ENCODE peak calls at places on chromosome 6, in ten cellular contexts. One of them, this sample, is unnamed.

GRCh38 chr6:97187951-97188350 is 95.1 kb downstream of the MMS22L start:
- DNase-seq in GM12878: no peak
- DNase-seq in HCT116: no peak
- DNase-seq in transverse colon: no peak
- DNase-seq in lower lobe of right lung: no peak
- DNase-seq in fibroblast of lung: peak; percentile 50
- DNase-seq in mammary epithelial cell: no peak
- DNase-seq in CD8-positive, alpha-beta T cell: no peak
- DNase-seq in ovary: no peak
- DNase-seq in neural progenitor cell: no peak
- DNase-seq in this sample: no peak

GRCh38 chr6:112912351-112913101 is 565.4 kb downstream of the RFPL4B start:
- DNase-seq in transverse colon: no peak
- DNase-seq in lower lobe of right lung: no peak
- DNase-seq in fibroblast of lung: peak; percentile 85
- DNase-seq in neural progenitor cell: peak; percentile 3
- DNase-seq in ovary: no peak
- DNase-seq in mammary epithelial cell: no peak
- DNase-seq in GM12878: no peak
- DNase-seq in HCT116: no peak
- DNase-seq in CD8-positive, alpha-beta T cell: no peak
- DNase-seq in this sample: no peak

GRCh38 chr6:137341721-137342195 is 122.6 kb upstream of the IFNGR1 start:
- DNase-seq in mammary epithelial cell: no peak
- DNase-seq in ovary: no peak
- DNase-seq in fibroblast of lung: no peak
- DNase-seq in neural progenitor cell: peak; percentile 53
- DNase-seq in GM12878: no peak
- DNase-seq in HCT116: no peak
- DNase-seq in lower lobe of right lung: peak; percentile 49
- DNase-seq in CD8-positive, alpha-beta T cell: peak; percentile 19
- DNase-seq in transverse colon: peak; percentile 17
- DNase-seq in this sample: peak; percentile 75

GRCh38 chr6:13762648-13763441 is 51.2 kb upstream of the RANBP9 start:
- DNase-seq in HCT116: no peak
- DNase-seq in GM12878: peak; percentile 25
- DNase-seq in transverse colon: peak; percentile 42
- DNase-seq in neural progenitor cell: no peak
- DNase-seq in fibroblast of lung: peak; percentile 94
- DNase-seq in lower lobe of right lung: no peak
- DNase-seq in CD8-positive, alpha-beta T cell: no peak
- DNase-seq in ovary: peak; percentile 47
- DNase-seq in mammary epithelial cell: peak; percentile 93
- DNase-seq in this sample: no peak

GRCh38 chr6:146803601-146804000 is 204.8 kb downstream of the ADGB start:
- DNase-seq in fibroblast of lung: peak; percentile 3
- DNase-seq in lower lobe of right lung: no peak
- DNase-seq in neural progenitor cell: no peak
- DNase-seq in transverse colon: no peak
- DNase-seq in GM12878: no peak
- DNase-seq in HCT116: no peak
- DNase-seq in mammary epithelial cell: no peak
- DNase-seq in ovary: peak; percentile 46
- DNase-seq in CD8-positive, alpha-beta T cell: no peak
- DNase-seq in this sample: no peak

GRCh38 chr6:44245912-44246662 is 814 bp upstream of the HSP90AB1 start:
- DNase-seq in ovary: peak; percentile 96
- DNase-seq in GM12878: no peak
- DNase-seq in CD8-positive, alpha-beta T cell: peak; percentile 61
- DNase-seq in transverse colon: peak; percentile 91
- DNase-seq in lower lobe of right lung: peak; percentile 93
- DNase-seq in mammary epithelial cell: peak; percentile 80
- DNase-seq in neural progenitor cell: peak; percentile 95
- DNase-seq in fibroblast of lung: peak; percentile 86
- DNase-seq in HCT116: peak; percentile 89
- DNase-seq in this sample: peak; percentile 92

GRCh38 chr6:20334961-20335360 is 66.7 kb upstream of the E2F3 start:
- DNase-seq in neural progenitor cell: no peak
- DNase-seq in transverse colon: no peak
- DNase-seq in mammary epithelial cell: no peak
- DNase-seq in ovary: no peak
- DNase-seq in HCT116: no peak
- DNase-seq in fibroblast of lung: no peak
- DNase-seq in GM12878: no peak
- DNase-seq in lower lobe of right lung: no peak
- DNase-seq in CD8-positive, alpha-beta T cell: no peak
- DNase-seq in this sample: no peak

GRCh38 chr6:124881898-124882579 is 80.2 kb upstream of the RNF217 start:
- DNase-seq in HCT116: no peak
- DNase-seq in GM12878: no peak
- DNase-seq in neural progenitor cell: peak; percentile 31
- DNase-seq in lower lobe of right lung: no peak
- DNase-seq in ovary: no peak
- DNase-seq in mammary epithelial cell: peak; percentile 31
- DNase-seq in fibroblast of lung: peak; percentile 44
- DNase-seq in transverse colon: no peak
- DNase-seq in CD8-positive, alpha-beta T cell: no peak
- DNase-seq in this sample: no peak

GRCh38 chr6:168908166-168908565 is 345.5 kb downstream of the THBS2 start:
- DNase-seq in HCT116: no peak
- DNase-seq in GM12878: no peak
- DNase-seq in lower lobe of right lung: no peak
- DNase-seq in neural progenitor cell: no peak
- DNase-seq in transverse colon: no peak
- DNase-seq in fibroblast of lung: peak; percentile 79
- DNase-seq in CD8-positive, alpha-beta T cell: no peak
- DNase-seq in ovary: no peak
- DNase-seq in mammary epithelial cell: peak; percentile 67
- DNase-seq in this sample: no peak

GRCh38 chr6:36327226-36328009 is 9.3 kb downstream of the BNIP5 start:
- DNase-seq in GM12878: no peak
- DNase-seq in HCT116: no peak
- DNase-seq in mammary epithelial cell: no peak
- DNase-seq in transverse colon: no peak
- DNase-seq in neural progenitor cell: no peak
- DNase-seq in fibroblast of lung: no peak
- DNase-seq in ovary: no peak
- DNase-seq in lower lobe of right lung: no peak
- DNase-seq in CD8-positive, alpha-beta T cell: no peak
- DNase-seq in this sample: no peak

GRCh38 chr6:18148304-18149025 is 6.4 kb downstream of the TPMT start:
- DNase-seq in lower lobe of right lung: no peak
- DNase-seq in transverse colon: peak; percentile 58
- DNase-seq in fibroblast of lung: peak; percentile 93
- DNase-seq in neural progenitor cell: no peak
- DNase-seq in CD8-positive, alpha-beta T cell: no peak
- DNase-seq in mammary epithelial cell: peak; percentile 96
- DNase-seq in HCT116: peak; percentile 35
- DNase-seq in GM12878: no peak
- DNase-seq in ovary: no peak
- DNase-seq in this sample: peak; percentile 51

GRCh38 chr6:160147146-160147536 is 25.5 kb downstream of the SLC22A1 start:
- DNase-seq in lower lobe of right lung: no peak
- DNase-seq in GM12878: no peak
- DNase-seq in neural progenitor cell: no peak
- DNase-seq in fibroblast of lung: no peak
- DNase-seq in CD8-positive, alpha-beta T cell: no peak
- DNase-seq in HCT116: no peak
- DNase-seq in mammary epithelial cell: no peak
- DNase-seq in ovary: no peak
- DNase-seq in transverse colon: no peak
- DNase-seq in this sample: no peak

GRCh38 chr6:53197553-53197952 is 48.9 kb upstream of the GCM1 start:
- DNase-seq in GM12878: no peak
- DNase-seq in neural progenitor cell: no peak
- DNase-seq in mammary epithelial cell: no peak
- DNase-seq in lower lobe of right lung: no peak
- DNase-seq in fibroblast of lung: no peak
- DNase-seq in transverse colon: no peak
- DNase-seq in HCT116: no peak
- DNase-seq in CD8-positive, alpha-beta T cell: no peak
- DNase-seq in ovary: no peak
- DNase-seq in this sample: no peak

GRCh38 chr6:111777357-111777756 is 95.9 kb downstream of the FYN start:
- DNase-seq in ovary: no peak
- DNase-seq in transverse colon: no peak
- DNase-seq in neural progenitor cell: no peak
- DNase-seq in mammary epithelial cell: no peak
- DNase-seq in lower lobe of right lung: no peak
- DNase-seq in CD8-positive, alpha-beta T cell: no peak
- DNase-seq in GM12878: no peak
- DNase-seq in HCT116: no peak
- DNase-seq in fibroblast of lung: no peak
- DNase-seq in this sample: no peak

GRCh38 chr6:111779660-111780059 is 93.6 kb downstream of the FYN start:
- DNase-seq in fibroblast of lung: no peak
- DNase-seq in mammary epithelial cell: no peak
- DNase-seq in GM12878: no peak
- DNase-seq in lower lobe of right lung: no peak
- DNase-seq in ovary: no peak
- DNase-seq in transverse colon: no peak
- DNase-seq in HCT116: no peak
- DNase-seq in neural progenitor cell: no peak
- DNase-seq in CD8-positive, alpha-beta T cell: no peak
- DNase-seq in this sample: no peak

GRCh38 chr6:111776236-111777189 is 96.7 kb downstream of the FYN start:
- DNase-seq in GM12878: no peak
- DNase-seq in lower lobe of right lung: no peak
- DNase-seq in neural progenitor cell: no peak
- DNase-seq in mammary epithelial cell: no peak
- DNase-seq in HCT116: no peak
- DNase-seq in CD8-positive, alpha-beta T cell: no peak
- DNase-seq in ovary: no peak
- DNase-seq in fibroblast of lung: peak; percentile 63
- DNase-seq in transverse colon: no peak
- DNase-seq in this sample: no peak

GRCh38 chr6:111781055-111781708 is 92.1 kb downstream of the FYN start:
- DNase-seq in ovary: peak; percentile 71
- DNase-seq in CD8-positive, alpha-beta T cell: no peak
- DNase-seq in HCT116: no peak
- DNase-seq in lower lobe of right lung: no peak
- DNase-seq in fibroblast of lung: peak; percentile 42
- DNase-seq in mammary epithelial cell: peak; percentile 37
- DNase-seq in GM12878: no peak
- DNase-seq in transverse colon: no peak
- DNase-seq in neural progenitor cell: no peak
- DNase-seq in this sample: no peak

DNA sequence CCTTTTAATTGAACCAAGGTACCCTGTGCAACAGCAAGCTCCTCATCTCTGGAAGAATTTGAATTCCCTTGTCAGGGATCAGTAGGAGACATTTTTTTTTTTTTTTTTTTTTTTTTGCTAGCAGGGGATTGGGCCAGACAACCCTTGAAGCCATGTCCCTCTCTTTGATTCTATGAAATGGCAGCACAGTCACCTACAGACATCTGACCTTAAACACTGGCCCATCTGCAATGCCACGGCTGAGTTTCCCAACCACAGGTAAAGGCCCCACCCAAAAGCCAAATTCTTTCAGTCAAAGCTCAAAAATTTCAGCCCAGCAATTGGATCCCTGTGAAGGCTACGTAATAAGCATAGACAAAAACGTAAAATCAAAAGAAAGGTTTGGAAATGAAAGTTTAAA is 94.2 kb downstream of the FYN start:
- DNase-seq in HCT116: no peak
- DNase-seq in ovary: no peak
- DNase-seq in lower lobe of right lung: no peak
- DNase-seq in transverse colon: no peak
- DNase-seq in neural progenitor cell: no peak
- DNase-seq in mammary epithelial cell: no peak
- DNase-seq in fibroblast of lung: no peak
- DNase-seq in CD8-positive, alpha-beta T cell: no peak
- DNase-seq in GM12878: no peak
- DNase-seq in this sample: no peak
- H3K4me1 ChIP-seq in HCT116: no peaks in the 10 kb centered on the region
- H3K4me1 ChIP-seq in ovary: peaks cover 18% of the 10 kb centered on the region
- H3K4me1 ChIP-seq in lower lobe of right lung: peaks cover 42% of the 10 kb centered on the region
- H3K4me1 ChIP-seq in transverse colon: peaks cover 16% of the 10 kb centered on the region
- H3K4me1 ChIP-seq in neural progenitor cell: peaks cover 13% of the 10 kb centered on the region
- H3K4me1 ChIP-seq in mammary epithelial cell: peaks cover 25% of the 10 kb centered on the region
- H3K4me1 ChIP-seq in fibroblast of lung: no peaks in the 10 kb centered on the region
- H3K4me1 ChIP-seq in CD8-positive, alpha-beta T cell: peaks cover 84% of the 10 kb centered on the region
- H3K4me1 ChIP-seq in GM12878: peaks cover 22% of the 10 kb centered on the region
- H3K4me1 ChIP-seq in this sample: no peaks in the 10 kb centered on the region

DNA sequence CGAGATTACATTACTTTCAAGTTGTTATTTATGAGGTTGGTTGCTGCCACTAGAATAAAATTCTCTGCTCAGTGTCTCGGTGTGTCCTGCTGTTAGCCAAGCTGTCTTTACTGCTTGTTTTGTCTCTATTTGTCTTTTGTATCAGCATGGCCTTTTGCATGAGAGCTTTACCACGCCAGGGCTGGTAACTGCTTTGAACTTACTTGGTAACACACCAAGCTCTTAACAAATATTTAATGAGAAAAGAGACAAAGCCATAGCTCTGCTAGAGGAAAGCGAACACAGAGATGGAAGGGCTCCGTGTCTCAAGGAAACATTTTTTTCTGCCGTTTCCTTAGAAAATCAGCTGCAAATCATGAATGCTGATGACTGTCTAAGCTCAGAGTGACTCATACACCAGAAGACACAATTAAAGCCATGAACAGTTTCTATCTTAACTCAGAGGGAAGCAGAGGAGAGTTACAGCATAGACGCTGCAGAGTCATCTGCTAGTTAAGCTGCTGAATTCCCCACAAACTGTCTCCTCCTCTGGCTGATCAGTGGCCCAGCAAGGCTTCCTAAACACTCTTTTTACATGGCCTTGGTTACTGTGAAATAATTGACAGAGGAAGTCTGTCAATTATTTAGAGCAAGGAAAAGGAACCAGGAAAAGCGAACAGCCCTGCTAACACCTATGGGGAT is 44.8 kb downstream of the AGPAT4 start:
- DNase-seq in HCT116: no peak
- DNase-seq in ovary: no peak
- DNase-seq in GM12878: no peak
- DNase-seq in neural progenitor cell: peak; percentile 22
- DNase-seq in fibroblast of lung: peak; percentile 92
- DNase-seq in transverse colon: no peak
- DNase-seq in mammary epithelial cell: peak; percentile 62
- DNase-seq in lower lobe of right lung: no peak
- DNase-seq in CD8-positive, alpha-beta T cell: no peak
- DNase-seq in this sample: no peak
- H3K4me3 ChIP-seq in HCT116: no peak overlapping the region
- H3K4me3 ChIP-seq in ovary: no peak overlapping the region
- H3K4me3 ChIP-seq in GM12878: no peak overlapping the region
- H3K4me3 ChIP-seq in neural progenitor cell: no peak overlapping the region
- H3K4me3 ChIP-seq in fibroblast of lung: no peak overlapping the region
- H3K4me3 ChIP-seq in transverse colon: no peak overlapping the region
- H3K4me3 ChIP-seq in mammary epithelial cell: no peak overlapping the region
- H3K4me3 ChIP-seq in lower lobe of right lung: no peak overlapping the region
- H3K4me3 ChIP-seq in CD8-positive, alpha-beta T cell: no peak overlapping the region
- H3K4me3 ChIP-seq in this sample: no peak overlapping the region

GRCh38 chr6:16322666-16323312 is 84.4 kb downstream of the GMPR start:
- DNase-seq in neural progenitor cell: peak; percentile 26
- DNase-seq in mammary epithelial cell: no peak
- DNase-seq in GM12878: no peak
- DNase-seq in HCT116: no peak
- DNase-seq in CD8-positive, alpha-beta T cell: peak; percentile 54
- DNase-seq in fibroblast of lung: peak; percentile 95
- DNase-seq in ovary: no peak
- DNase-seq in transverse colon: peak; percentile 63
- DNase-seq in lower lobe of right lung: no peak
- DNase-seq in this sample: peak; percentile 62
- H3K4me1 ChIP-seq in neural progenitor cell: peaks cover 12% of the 10 kb centered on the region
- H3K4me1 ChIP-seq in mammary epithelial cell: peaks cover 24% of the 10 kb centered on the region
- H3K4me1 ChIP-seq in GM12878: peaks cover 28% of the 10 kb centered on the region
- H3K4me1 ChIP-seq in HCT116: peaks cover 48% of the 10 kb centered on the region
- H3K4me1 ChIP-seq in CD8-positive, alpha-beta T cell: peaks cover 63% of the 10 kb centered on the region
- H3K4me1 ChIP-seq in fibroblast of lung: peaks cover 43% of the 10 kb centered on the region
- H3K4me1 ChIP-seq in ovary: peaks cover 3% of the 10 kb centered on the region
- H3K4me1 ChIP-seq in transverse colon: peaks cover 49% of the 10 kb centered on the region
- H3K4me1 ChIP-seq in lower lobe of right lung: peaks cover 56% of the 10 kb centered on the region
- H3K4me1 ChIP-seq in this sample: peaks cover 11% of the 10 kb centered on the region

GRCh38 chr6:10163159-10163962 is 251.5 kb downstream of the TFAP2A start:
- DNase-seq in neural progenitor cell: peak; percentile 21
- DNase-seq in HCT116: no peak
- DNase-seq in mammary epithelial cell: peak; percentile 98
- DNase-seq in lower lobe of right lung: no peak
- DNase-seq in GM12878: no peak
- DNase-seq in transverse colon: no peak
- DNase-seq in fibroblast of lung: no peak
- DNase-seq in CD8-positive, alpha-beta T cell: no peak
- DNase-seq in ovary: no peak
- DNase-seq in this sample: no peak
- H3K4me3 ChIP-seq in neural progenitor cell: no peak overlapping the region
- H3K4me3 ChIP-seq in HCT116: no peak overlapping the region
- H3K4me3 ChIP-seq in mammary epithelial cell: peak overlapping the region; percentile 43
- H3K4me3 ChIP-seq in lower lobe of right lung: no peak overlapping the region
- H3K4me3 ChIP-seq in GM12878: no peak overlapping the region
- H3K4me3 ChIP-seq in transverse colon: no peak overlapping the region
- H3K4me3 ChIP-seq in fibroblast of lung: no peak overlapping the region
- H3K4me3 ChIP-seq in CD8-positive, alpha-beta T cell: no peak overlapping the region
- H3K4me3 ChIP-seq in ovary: no peak overlapping the region
- H3K4me3 ChIP-seq in this sample: no peak overlapping the region

This sample was measured in Peyer's patch.